ENCODE peak calls at places on chromosomes 6 and 20, in four cellular contexts. M is type B pancreatic cell, U is GM10248, Z is HFF-Myc. X is an unnamed sample.
A peak's percentile ranks its signal among the peaks of the same experiment; 100 is the strongest.

GRCh38 chr6:127790571-127790970 is 110.3 kb downstream of the THEMIS start:
- DNase-seq in M (no peak), U (no peak), Z (no peak), X (no peak)

GRCh38 chr20:45353746-45354145 is 5.5 kb upstream of the SDC4 start:
- DNase-seq in M (no peak), U (no peak), Z (no peak), X (no peak)

GRCh38 chr6:33700391-33701050 is 11.0 kb downstream of the UQCC2 start:
- DNase-seq in M (no peak), U (peak; percentile 77), Z (no peak), X (peak; percentile 61)

GRCh38 chr6:37794825-37795224 is 24.7 kb upstream of the ZFAND3 start:
- DNase-seq in M (no peak), U (no peak), Z (no peak), X (no peak)

GRCh38 chr6:137666202-137666774 is 172.1 kb upstream of the OLIG3 start:
- DNase-seq in M (no peak), U (no peak), Z (no peak), X (no peak)

GRCh38 chr6:11918739-11919605 is 93.1 kb upstream of the HIVEP1 start:
- DNase-seq in M (no peak), U (no peak), Z (no peak), X (no peak)

GRCh38 chr6:54718541-54719023 is 128.0 kb upstream of the FAM83B start:
- DNase-seq in M (no peak), U (no peak), Z (no peak), X (no peak)

GRCh38 chr20:62117658-62118057 is 4.6 kb upstream of the LSM14B start:
- DNase-seq in M (no peak), U (no peak), Z (no peak), X (peak; percentile 70)

GRCh38 chr20:13649548-13649947 is 10.8 kb upstream of the TASP1 start:
- DNase-seq in M (no peak), U (no peak), Z (peak; percentile 37), X (no peak)

GRCh38 chr6:113464536-113464935 is 392.6 kb upstream of the MARCKS start:
- DNase-seq in M (no peak), U (no peak), Z (no peak), X (no peak)

GRCh38 chr6:38671885-38672467 is 31.0 kb downstream of the GLO1 start:
- DNase-seq in M (no peak), U (peak; percentile 73), Z (peak; percentile 46), X (no peak)

GRCh38 chr6:33747823-33748222 is 1.1 kb upstream of the IP6K3 start:
- DNase-seq in M (no peak), U (no peak), Z (no peak), X (no peak)

GRCh38 chr6:129671442-129672344 is 38.3 kb downstream of the ARHGAP18 start:
- DNase-seq in M (no peak), U (peak; percentile 75), Z (no peak), X (peak; percentile 21)

GRCh38 chr6:39093167-39093708 is 21.7 kb downstream of the SAYSD1 start:
- DNase-seq in M (no peak), U (no peak), Z (no peak), X (no peak)

GRCh38 chr6:45537539-45537938 is 159.8 kb upstream of the SUPT3H start:
- DNase-seq in M (no peak), U (no peak), Z (no peak), X (no peak)

GRCh38 chr6:31663961-31664789 is 622 bp downstream of the GPANK1 start:
- DNase-seq in M (no peak), U (no peak), Z (peak; percentile 61), X (no peak)
- TF ChIP-seq CTCF in M (no peak), U (no peak), Z (no peak), X (no peak)

GRCh38 chr6:4470698-4471210 is 305.4 kb upstream of the CDYL start:
- DNase-seq in M (no peak), U (no peak), Z (no peak), X (no peak)

GRCh38 chr6:4466769-4467480 is 309.3 kb upstream of the CDYL start:
- DNase-seq in M (no peak), U (no peak), Z (no peak), X (no peak)

GRCh38 chr6:4474810-4475209 is 301.4 kb upstream of the CDYL start:
- DNase-seq in M (no peak), U (no peak), Z (no peak), X (no peak)

GRCh38 chr6:4472953-4473642 is 303.1 kb upstream of the CDYL start:
- DNase-seq in M (no peak), U (no peak), Z (no peak), X (no peak)

GRCh38 chr6:4472222-4472621 is 304.0 kb upstream of the CDYL start:
- DNase-seq in M (no peak), U (no peak), Z (no peak), X (no peak)
- TF ChIP-seq CTCF in M (no peak), U (no peak), Z (no peak), X (no peak)

DNA sequence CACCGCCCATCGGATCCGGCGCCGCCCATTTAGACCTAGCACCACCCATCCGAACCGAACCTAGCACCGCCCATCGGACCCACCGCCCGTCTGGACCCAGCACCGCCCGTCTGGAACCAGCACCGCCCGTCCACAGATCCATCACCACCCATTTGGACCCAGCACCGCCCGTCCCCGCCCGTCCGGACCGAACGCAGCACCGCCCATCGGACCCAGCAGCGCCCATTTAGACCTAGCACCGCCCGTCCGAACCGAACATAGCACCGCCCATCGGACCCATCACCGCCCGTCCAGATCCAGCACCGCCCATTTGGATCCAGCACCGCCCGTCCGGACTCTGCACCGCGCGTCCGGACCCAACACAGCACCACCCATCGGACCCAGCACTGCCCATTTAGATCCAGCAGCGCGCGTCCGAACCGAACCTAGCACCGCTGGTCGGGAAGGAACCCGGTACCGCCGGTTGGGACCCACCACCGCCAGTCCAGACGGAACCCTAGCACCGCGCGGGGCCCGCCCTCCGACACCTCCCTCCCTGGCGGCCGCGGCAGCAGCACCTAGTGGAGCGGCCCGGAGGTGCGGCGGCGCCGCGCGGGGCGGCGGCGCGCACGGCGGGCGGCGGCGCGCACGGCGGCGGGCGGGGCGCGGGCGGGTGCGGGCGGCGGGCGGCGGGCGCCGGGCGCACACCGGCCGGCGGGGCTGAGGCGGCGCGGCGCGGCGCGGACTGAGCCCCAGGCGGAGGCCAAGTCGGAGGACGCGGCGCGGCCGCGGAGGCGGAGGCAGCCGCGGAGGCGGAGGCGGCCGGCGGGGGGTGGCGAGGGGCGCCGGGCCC is at the start of gene AFDN:
- DNase-seq in M (peak; percentile 82), U (peak; percentile 89), Z (no peak), X (peak; percentile 58)
- TF ChIP-seq CTCF in M (peak; percentile 71), U (peak; percentile 50), Z (no peak), X (no peak)

DNA sequence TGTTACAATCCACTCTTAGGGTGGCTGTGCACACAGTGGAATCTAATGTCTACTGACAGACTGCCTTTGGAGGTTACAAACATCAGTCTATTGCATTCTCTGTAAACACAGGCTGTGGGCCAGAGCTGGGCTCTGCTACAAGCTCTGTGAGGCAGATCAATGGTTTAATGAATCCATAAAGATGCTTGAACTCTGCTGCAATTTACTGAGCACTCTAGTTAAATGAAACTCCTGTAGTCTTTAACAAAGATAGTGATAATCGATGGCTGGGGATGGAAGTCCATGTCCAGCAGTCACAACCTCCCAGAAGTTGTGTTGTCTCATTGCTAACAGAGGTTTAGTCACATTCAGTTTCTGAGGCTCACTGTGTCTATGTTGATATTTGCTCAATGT is 50.5 kb downstream of the SOBP start:
- DNase-seq in M (no peak), U (no peak), Z (no peak), X (no peak)
- TF ChIP-seq CTCF in M (no peak), U (no peak), Z (no peak), X (no peak)

GRCh38 chr6:159608961-159609673 is 83.9 kb downstream of the SOD2 start:
- DNase-seq in M (no peak), U (peak; percentile 57), Z (no peak), X (no peak)
- TF ChIP-seq CTCF in M (peak; percentile 55), U (peak; percentile 66), Z (peak; percentile 70), X (no peak)

DNA sequence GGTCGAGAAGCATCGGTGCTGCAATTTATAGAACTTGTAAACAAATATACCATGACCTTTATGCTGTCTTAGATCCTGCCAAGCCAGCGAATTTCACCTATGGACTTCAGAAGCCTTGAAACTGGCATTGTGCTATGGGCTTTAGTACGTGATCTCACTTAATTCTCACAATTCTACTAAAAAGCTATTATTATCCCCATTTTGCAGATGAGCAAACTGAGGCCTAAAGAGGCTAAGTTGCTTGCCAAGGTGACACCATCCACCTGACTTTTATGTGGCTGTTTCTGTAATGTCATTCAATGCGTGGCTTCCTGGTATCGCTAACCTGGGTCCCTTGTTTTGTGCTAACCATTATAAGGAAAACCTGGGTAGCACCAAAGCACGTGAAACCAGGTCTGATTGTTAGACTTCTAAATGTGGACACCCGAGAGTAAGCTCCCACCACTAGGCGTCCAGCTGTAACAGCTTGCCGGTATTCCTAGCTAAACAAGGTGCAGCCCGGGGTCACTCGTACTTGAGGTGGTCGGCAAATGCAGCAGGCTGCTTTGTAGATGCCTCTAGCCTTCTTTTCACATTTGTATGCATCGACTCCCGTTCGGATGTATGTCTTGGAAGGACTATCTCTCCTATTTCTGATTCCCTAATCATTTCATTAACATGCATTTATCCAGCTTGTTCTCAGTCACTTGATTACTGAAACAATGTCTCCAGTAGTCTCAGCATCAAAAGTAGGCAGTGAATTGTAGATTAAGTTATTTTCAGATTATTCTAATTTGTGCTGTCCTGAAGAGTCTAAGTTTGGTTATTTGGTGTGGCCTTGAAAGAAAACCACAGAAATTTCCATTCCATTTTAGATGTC is 1.1 kb downstream of the SYNJ2 start:
- DNase-seq in M (no peak), U (no peak), Z (no peak), X (no peak)
- TF ChIP-seq CTCF in M (peak; percentile 51), U (no peak), Z (peak; percentile 32), X (no peak)

GRCh38 chr20:35739294-35740163 is 2.5 kb downstream of the RBM39 start:
- DNase-seq in M (no peak), U (no peak), Z (no peak), X (no peak)
- TF ChIP-seq CTCF in M (peak; percentile 58), U (no peak), Z (no peak), X (peak; percentile 63)

X was measured in CD8-positive, alpha-beta T cell.